ENCODE peak calls at places on chromosomes 11 and 22, in eight cellular contexts. P is KBM-7, K is BJ, X is astrocyte of the cerebellum, Q is GM12891, L is H54, I is GM10248, W is activated gamma-delta T cell treated with Interleukin-2 at 50 U/mL for 16 hours. H is an unnamed sample.

GRCh38 chr22:50256258-50256862 is 5.1 kb downstream of the MAPK12 start:
- DNase-seq in X (no peak), I (no peak), Q (no peak), W (no peak), K (no peak), P (no peak), L (no peak), H (no peak)

GRCh38 chr11:118530683-118531596 is at the start of gene TMEM25:
- DNase-seq in W (peak), I (peak), P (no peak), Q (peak), K (no peak), L (no peak), X (no peak), H (peak)

GRCh38 chr11:12841946-12842630 is 167.0 kb upstream of the RASSF10 start:
- DNase-seq in P (peak), W (no peak), L (peak), I (no peak), X (peak), Q (no peak), K (peak), H (no peak)

GRCh38 chr22:35638408-35638807 is 9.8 kb upstream of the APOL6 start:
- DNase-seq in W (no peak), P (no peak), X (no peak), L (no peak), K (peak), Q (no peak), I (no peak), H (no peak)

GRCh38 chr11:107549253-107549953 is 16.1 kb downstream of the ALKBH8 start:
- DNase-seq in W (peak), L (no peak), K (no peak), Q (no peak), I (peak), P (peak), X (peak), H (peak)

GRCh38 chr11:77882396-77882795 is 61.5 kb downstream of the AAMDC start:
- DNase-seq in Q (no peak), X (no peak), K (no peak), P (no peak), I (no peak), L (no peak), W (no peak), H (no peak)

GRCh38 chr11:115724709-115725108 is 220.5 kb upstream of the CADM1 start:
- DNase-seq in P (no peak), K (peak), Q (no peak), I (no peak), W (no peak), X (no peak), L (no peak), H (no peak)

GRCh38 chr11:58003036-58003435 is 20.6 kb upstream of the OR9Q1 start:
- DNase-seq in P (no peak), X (no peak), W (no peak), I (no peak), L (no peak), K (no peak), Q (no peak), H (no peak)

GRCh38 chr22:23915230-23915754 is 21.1 kb downstream of the MIF start:
- DNase-seq in I (no peak), W (no peak), X (no peak), Q (no peak), K (no peak), P (no peak), L (no peak), H (peak)

GRCh38 chr11:11586465-11586864 is 35.3 kb downstream of the GALNT18 start:
- DNase-seq in W (no peak), P (no peak), I (no peak), L (no peak), K (no peak), Q (no peak), X (no peak), H (no peak)

GRCh38 chr22:39900306-39901227 is at the start of gene GRAP2:
- DNase-seq in P (peak), X (no peak), W (peak), Q (peak), I (peak), K (no peak), L (no peak), H (no peak)

GRCh38 chr11:88480217-88480616 is 142.7 kb upstream of the CTSC start:
- DNase-seq in W (no peak), Q (no peak), X (peak), I (no peak), K (peak), L (no peak), P (no peak), H (no peak)

GRCh38 chr11:2304156-2305139 is 2.6 kb downstream of the TSPAN32 start:
- DNase-seq in X (no peak), P (no peak), L (no peak), K (no peak), W (no peak), Q (no peak), I (no peak), H (no peak)

GRCh38 chr11:74744277-74744676 is 4.4 kb upstream of the RNF169 start:
- DNase-seq in X (no peak), I (no peak), K (no peak), L (no peak), P (no peak), Q (no peak), W (no peak), H (no peak)

GRCh38 chr22:27990879-27991278 is 71.8 kb upstream of the PITPNB start:
- DNase-seq in W (no peak), L (peak), I (peak), X (no peak), Q (peak), P (peak), K (no peak), H (no peak)

GRCh38 chr22:32847067-32847491 is 45.6 kb downstream of the TIMP3 start:
- DNase-seq in K (no peak), X (no peak), W (no peak), L (no peak), I (no peak), P (no peak), Q (no peak), H (no peak)

GRCh38 chr11:34775417-34775888 is 140.7 kb downstream of the APIP start:
- DNase-seq in X (no peak), Q (no peak), L (no peak), P (no peak), K (no peak), I (no peak), W (no peak), H (no peak)

GRCh38 chr11:1277936-1278512 is 31.4 kb downstream of the TOLLIP start:
- DNase-seq in K (no peak), P (no peak), X (no peak), Q (no peak), L (no peak), W (no peak), I (no peak), H (no peak)

GRCh38 chr11:85132839-85133238 is 494.3 kb downstream of the DLG2 start:
- DNase-seq in Q (no peak), X (peak), L (no peak), K (no peak), I (no peak), W (no peak), P (no peak), H (no peak)